ENCODE peak calls at places on chromosomes 4 and X, in five cellular contexts. N is GM23338, L is mesenchymal stem cell, R is hepatocyte, S is fibroblast of lung. I is an unnamed sample.

GRCh38 chr4:13543091-13543581 is 1.2 kb downstream of the NKX3-2 start:
- DNase-seq in N (peak), L (no peak), R (no peak), S (no peak), I (no peak)

GRCh38 chrX:130393451-130394074 is 8.1 kb upstream of the GPR119 start:
- DNase-seq in N (peak), L (peak), R (peak), S (peak), I (peak)

GRCh38 chr4:12137556-12137955 is 708.9 kb upstream of the HS3ST1 start:
- DNase-seq in N (no peak), L (no peak), R (no peak), S (no peak), I (no peak)

GRCh38 chr4:84366111-84366510 is 133.0 kb downstream of the NKX6-1 start:
- DNase-seq in N (no peak), L (no peak), R (no peak), S (peak), I (peak)

GRCh38 chrX:49853661-49854060 is 24.6 kb downstream of the PAGE4 start:
- DNase-seq in N (no peak), L (no peak), R (no peak), S (no peak), I (no peak)

GRCh38 chr4:80266267-80266901 is at the start of gene FGF5:
- DNase-seq in N (peak), L (peak), R (peak), S (peak), I (peak)

GRCh38 chr4:118754890-118755289 is 69.7 kb downstream of the METTL14 start:
- DNase-seq in N (no peak), L (no peak), R (no peak), S (no peak), I (no peak)

GRCh38 chr4:72207196-72207595 is 175.4 kb downstream of the NPFFR2 start:
- DNase-seq in N (no peak), L (no peak), R (no peak), S (no peak), I (no peak)

GRCh38 chr4:144338148-144338547 is 197.6 kb upstream of the GYPA start:
- DNase-seq in N (no peak), L (no peak), R (no peak), S (no peak), I (no peak)

GRCh38 chr4:6463311-6464289 is 8.8 kb downstream of the PPP2R2C start:
- DNase-seq in N (no peak), L (no peak), R (no peak), S (no peak), I (no peak)

GRCh38 chr4:123350726-123351125 is 45.9 kb upstream of the SPRY1 start:
- DNase-seq in N (no peak), L (no peak), R (no peak), S (no peak), I (no peak)

GRCh38 chr4:122602277-122603142 is 18.4 kb downstream of the IL21 start:
- DNase-seq in N (peak), L (peak), R (peak), S (peak), I (peak)

GRCh38 chr4:23355263-23355662 is 534.6 kb downstream of the PPARGC1A start:
- DNase-seq in N (no peak), L (no peak), R (no peak), S (no peak), I (no peak)

GRCh38 chr4:185096032-185096653 is 46.9 kb upstream of the SLC25A4 start:
- DNase-seq in N (peak), L (peak), R (peak), S (peak), I (peak)

GRCh38 chrX:53262189-53262917 is 19.0 kb downstream of the IQSEC2 start:
- DNase-seq in N (no peak), L (no peak), R (no peak), S (no peak), I (peak)
- H3K4me2 ChIP-seq in N (no peak), L (no peak), R (no peak), S (no peak), I (peak)

DNA sequence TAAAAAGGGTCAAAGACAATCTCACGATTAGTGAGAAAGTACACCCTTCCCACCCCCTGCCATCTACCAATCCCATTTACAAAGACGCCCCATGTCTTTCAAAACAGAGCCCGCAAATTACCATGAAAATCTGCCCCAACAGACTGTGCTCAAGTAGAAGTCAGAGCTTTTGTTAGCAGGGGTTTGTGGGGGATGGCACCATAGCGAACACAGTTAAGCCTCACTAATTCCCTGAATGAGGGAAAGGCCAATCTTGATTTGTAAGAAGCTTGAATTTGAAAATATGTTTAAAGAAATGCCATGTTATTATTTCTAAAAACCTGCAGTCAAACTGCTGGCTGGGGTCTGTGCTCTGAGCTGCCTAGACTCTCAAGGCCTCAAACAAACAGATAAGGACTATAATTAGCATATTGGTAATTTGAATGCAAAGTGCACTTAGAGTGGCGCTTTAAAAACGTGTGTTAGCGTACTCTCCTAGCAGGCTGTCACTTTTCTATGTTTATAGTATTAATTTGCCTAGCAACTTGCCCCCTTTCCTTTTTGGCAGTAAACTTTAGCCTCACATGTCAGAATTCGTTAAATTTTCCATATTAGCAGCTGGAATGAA is 9.4 kb upstream of the PAK3 start:
- DNase-seq in N (peak), L (no peak), R (no peak), S (no peak), I (no peak)
- H3K4me2 ChIP-seq in N (peak), L (no peak), R (no peak), S (no peak), I (no peak)

GRCh38 chr4:102867278-102868152 is 1.3 kb upstream of the CISD2 start:
- DNase-seq in N (no peak), L (no peak), R (no peak), S (no peak), I (no peak)
- H3K4me2 ChIP-seq in N (peak), L (no peak), R (peak), S (peak), I (peak)

GRCh38 chr4:146957252-146957651 is 11.6 kb upstream of the TTC29 start:
- DNase-seq in N (no peak), L (peak), R (no peak), S (peak), I (peak)

GRCh38 chr4:146949559-146949958 is 3.9 kb upstream of the TTC29 start:
- DNase-seq in N (no peak), L (no peak), R (no peak), S (no peak), I (no peak)

GRCh38 chr4:146952896-146953295 is 7.2 kb upstream of the TTC29 start:
- DNase-seq in N (no peak), L (no peak), R (no peak), S (no peak), I (no peak)
- H3K4me2 ChIP-seq in N (no peak), L (no peak), R (no peak), S (no peak), I (no peak)

GRCh38 chr4:102514298-102514964 is 13.3 kb downstream of the NFKB1 start:
- DNase-seq in N (no peak), L (no peak), R (no peak), S (no peak), I (no peak)

GRCh38 chr4:102521570-102522553 is 20.7 kb downstream of the NFKB1 start:
- DNase-seq in N (no peak), L (no peak), R (no peak), S (no peak), I (no peak)

GRCh38 chr4:102519925-102520324 is 18.8 kb downstream of the NFKB1 start:
- DNase-seq in N (no peak), L (no peak), R (no peak), S (no peak), I (no peak)

GRCh38 chr4:102517753-102518152 is 16.6 kb downstream of the NFKB1 start:
- DNase-seq in N (no peak), L (no peak), R (no peak), S (no peak), I (no peak)

DNA sequence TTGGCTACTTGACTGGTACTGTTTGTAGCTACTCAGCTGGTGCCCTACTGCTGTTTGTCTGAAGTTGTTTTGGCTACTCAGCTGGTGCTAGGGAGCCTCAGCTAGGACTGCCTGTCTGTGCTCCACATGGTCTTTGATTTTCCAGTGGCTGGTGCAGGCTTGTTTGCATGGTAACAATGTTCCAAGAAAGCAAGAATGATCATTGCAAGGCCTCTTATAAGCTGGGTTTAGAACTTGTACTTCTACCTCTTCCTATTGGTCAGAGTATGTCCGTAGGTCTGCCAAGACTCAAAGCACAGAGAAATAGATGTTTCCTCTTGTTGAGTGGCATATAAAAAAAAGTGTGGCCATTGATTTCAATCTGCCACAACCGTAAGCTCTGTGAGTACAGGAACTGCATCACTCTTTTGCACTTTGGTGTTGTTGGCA is 17.6 kb downstream of the NFKB1 start:
- DNase-seq in N (no peak), L (no peak), R (no peak), S (no peak), I (no peak)
- H3K4me2 ChIP-seq in N (no peak), L (no peak), R (no peak), S (no peak), I (no peak)

GRCh38 chrX:150201391-150201790 is 161.7 kb upstream of the MAMLD1 start:
- DNase-seq in N (no peak), L (no peak), R (no peak), S (no peak), I (no peak)

GRCh38 chrX:150200820-150201287 is 162.3 kb upstream of the MAMLD1 start:
- DNase-seq in N (no peak), L (peak), R (peak), S (peak), I (peak)

GRCh38 chrX:150199803-150200202 is 163.3 kb upstream of the MAMLD1 start:
- DNase-seq in N (no peak), L (no peak), R (no peak), S (no peak), I (peak)

GRCh38 chrX:150199181-150199580 is 163.9 kb upstream of the MAMLD1 start:
- DNase-seq in N (no peak), L (no peak), R (no peak), S (no peak), I (no peak)

DNA sequence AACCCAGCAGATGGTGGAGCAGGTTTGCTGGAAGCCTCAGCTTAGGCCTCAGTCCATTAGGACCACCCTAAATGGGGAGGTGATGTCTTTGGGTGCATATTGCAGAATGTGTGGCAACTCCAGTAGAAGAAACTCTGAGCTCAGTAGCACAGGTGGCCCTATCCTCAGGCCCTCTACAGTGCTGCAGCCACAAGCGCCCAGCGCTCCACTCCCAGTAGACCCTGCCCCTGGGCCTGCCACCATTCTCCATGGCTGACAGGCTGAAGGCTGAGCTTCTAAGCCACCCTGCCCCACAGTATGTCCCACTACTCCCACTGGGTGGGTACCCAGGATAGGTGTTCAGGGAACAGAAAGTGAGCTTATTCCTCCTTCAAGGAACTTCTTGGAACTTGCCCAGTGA is 162.8 kb upstream of the MAMLD1 start:
- DNase-seq in N (no peak), L (no peak), R (no peak), S (no peak), I (no peak)
- H3K4me2 ChIP-seq in N (no peak), L (no peak), R (no peak), S (no peak), I (peak)

GRCh38 chrX:9790866-9791265 is 4.6 kb downstream of the SHROOM2 start:
- DNase-seq in N (no peak), L (peak), R (peak), S (no peak), I (no peak)

GRCh38 chrX:9786839-9787635 is 808 bp downstream of the SHROOM2 start:
- DNase-seq in N (peak), L (peak), R (peak), S (no peak), I (peak)

GRCh38 chrX:9785944-9786741 is at the start of gene SHROOM2:
- DNase-seq in N (peak), L (peak), R (peak), S (no peak), I (peak)

GRCh38 chrX:9789555-9789954 is 3.3 kb downstream of the SHROOM2 start:
- DNase-seq in N (peak), L (peak), R (no peak), S (no peak), I (no peak)

GRCh38 chrX:9788908-9789307 is 2.7 kb downstream of the SHROOM2 start:
- DNase-seq in N (peak), L (peak), R (peak), S (no peak), I (peak)
- H3K4me2 ChIP-seq in N (peak), L (peak), R (peak), S (no peak), I (peak)

DNA sequence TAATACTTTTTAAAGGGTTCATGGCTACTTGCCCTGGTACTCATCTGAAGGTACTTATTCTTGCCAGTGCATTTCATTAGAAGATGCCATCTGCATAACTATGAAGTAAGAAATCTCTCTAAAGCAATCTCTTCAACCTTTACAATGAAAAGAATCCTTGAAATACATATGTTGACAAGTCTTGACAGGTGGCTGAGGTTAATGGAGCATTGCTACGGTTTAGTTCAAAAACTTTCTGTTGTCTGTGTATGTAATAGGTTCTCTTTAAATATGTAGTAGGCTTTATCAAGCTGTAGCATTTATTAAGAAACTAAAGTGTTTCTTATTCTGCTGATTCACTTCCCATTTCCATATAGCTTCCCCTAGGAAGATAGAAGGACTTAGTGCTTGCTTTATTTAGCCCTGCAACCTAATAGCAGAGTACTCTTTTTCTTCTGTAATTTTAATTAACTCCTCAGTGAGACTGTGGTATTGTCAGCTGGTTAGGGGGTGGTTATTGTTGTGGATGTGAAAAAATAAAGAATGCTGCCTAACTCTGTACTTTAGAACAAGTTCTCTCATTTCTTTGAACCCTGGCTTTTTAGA is 39.3 kb downstream of the SLAIN2 start:
- DNase-seq in N (peak), L (no peak), R (no peak), S (no peak), I (no peak)
- H3K4me2 ChIP-seq in N (peak), L (no peak), R (no peak), S (no peak), I (no peak)

GRCh38 chr4:168744021-168744420 is 247.2 kb downstream of the PALLD start:
- DNase-seq in N (no peak), L (peak), R (peak), S (peak), I (peak)
- H3K4me2 ChIP-seq in N (no peak), L (no peak), R (peak), S (peak), I (no peak)

GRCh38 chr4:48138511-48138910 is 4.5 kb upstream of the TXK start:
- DNase-seq in N (no peak), L (no peak), R (no peak), S (no peak), I (no peak)

GRCh38 chr4:48141048-48141447 is 7.0 kb upstream of the TXK start:
- DNase-seq in N (peak), L (peak), R (peak), S (peak), I (peak)

GRCh38 chr4:48138936-48139335 is 4.9 kb upstream of the TXK start:
- DNase-seq in N (no peak), L (no peak), R (no peak), S (no peak), I (no peak)

GRCh38 chr4:48137766-48138349 is 3.8 kb upstream of the TXK start:
- DNase-seq in N (no peak), L (no peak), R (no peak), S (no peak), I (no peak)

GRCh38 chr4:48139688-48140087 is 5.6 kb upstream of the TXK start:
- DNase-seq in N (no peak), L (peak), R (no peak), S (no peak), I (peak)
- H3K4me2 ChIP-seq in N (no peak), L (no peak), R (no peak), S (no peak), I (no peak)

I was measured in PC-3.